ENCODE peak calls at places on chromosome 6, in five cellular contexts. N is kidney, G is iPS DF 19.7, E is AML-193, Q is lower leg skin. O is an unnamed sample.

GRCh38 chr6:2132416-2132815 is 113.0 kb downstream of the GMDS start:
- DNase-seq in N (no peak), G (no peak), E (no peak), Q (no peak), O (no peak)

GRCh38 chr6:148263961-148264360 is 78.7 kb upstream of the SASH1 start:
- DNase-seq in N (no peak), E (no peak), Q (no peak), G (no peak), O (no peak)

GRCh38 chr6:166853371-166854325 is 102.7 kb downstream of the RNASET2 start:
- DNase-seq in G (no peak), E (no peak), N (no peak), Q (no peak), O (no peak)

GRCh38 chr6:108083349-108083748 is 8.8 kb upstream of the OSTM1 start:
- DNase-seq in Q (no peak), E (no peak), G (no peak), N (no peak), O (no peak)

GRCh38 chr6:158066161-158066781 is 84.6 kb downstream of the SYNJ2 start:
- DNase-seq in Q (no peak), N (peak; percentile 26), E (no peak), G (no peak), O (no peak)

GRCh38 chr6:111711476-111711875 is 105.8 kb upstream of the TRAF3IP2 start:
- DNase-seq in N (no peak), E (no peak), G (no peak), Q (no peak), O (no peak)

GRCh38 chr6:167703781-167704180 is 122.9 kb upstream of the AFDN start:
- DNase-seq in G (no peak), Q (no peak), N (no peak), E (no peak), O (no peak)

GRCh38 chr6:134434019-134434949 is 116.4 kb upstream of the SGK1 start:
- DNase-seq in N (no peak), G (no peak), E (no peak), Q (no peak), O (no peak)

GRCh38 chr6:150865406-150866146 is at the start of gene MTHFD1L:
- DNase-seq in Q (peak; percentile 32), N (peak; percentile 94), E (peak; percentile 87), G (peak; percentile 40), O (peak; percentile 75)

GRCh38 chr6:14871196-14871595 is 374.7 kb upstream of the JARID2 start:
- DNase-seq in N (no peak), G (no peak), E (no peak), Q (no peak), O (no peak)

GRCh38 chr6:161085246-161085645 is 93.7 kb downstream of the MAP3K4 start:
- DNase-seq in Q (no peak), G (no peak), N (no peak), E (no peak), O (no peak)

GRCh38 chr6:118542184-118542952 is 5.7 kb upstream of the PLN start:
- DNase-seq in Q (no peak), G (no peak), E (no peak), N (no peak), O (no peak)

O was measured in HTR-8/SVneo.